ENCODE peak calls at places on chromosomes 1 and 21, in eight cellular contexts. U is suprapubic skin, B is lower lobe of right lung, H is AG10803, W is GM12878, V is fibroblast of lung, Q is cardiac fibroblast, P is WERI-Rb-1. T is an unnamed sample.

GRCh38 chr1:221829327-221830011 is 87.6 kb upstream of the DUSP10 start:
- DNase-seq in W (no peak), V (peak), P (no peak), H (peak), Q (peak), B (no peak), U (no peak), T (peak)

GRCh38 chr1:3156936-3157335 is 87.9 kb downstream of the PRDM16 start:
- DNase-seq in H (no peak), W (no peak), U (no peak), Q (no peak), B (no peak), P (peak), V (no peak), T (no peak)

GRCh38 chr1:160103658-160104519 is 5.5 kb upstream of the IGSF8 start:
- DNase-seq in H (no peak), B (no peak), W (no peak), U (no peak), P (no peak), V (no peak), Q (no peak), T (no peak)

GRCh38 chr1:223716302-223716862 is 4.0 kb downstream of the CAPN2 start:
- DNase-seq in W (peak), Q (no peak), B (peak), P (no peak), H (peak), U (no peak), V (no peak), T (no peak)

GRCh38 chr21:31557421-31557955 is 102.0 kb upstream of the SOD1 start:
- DNase-seq in U (no peak), H (no peak), P (peak), W (no peak), Q (no peak), V (no peak), B (no peak), T (no peak)

GRCh38 chr1:3268281-3268680 is 186.2 kb upstream of the ARHGEF16 start:
- DNase-seq in H (no peak), U (no peak), Q (no peak), P (no peak), W (no peak), B (no peak), V (no peak), T (no peak)

GRCh38 chr21:27586986-27587385 is 620.1 kb upstream of the ADAMTS5 start:
- DNase-seq in U (no peak), Q (no peak), H (peak), B (no peak), P (no peak), W (no peak), V (no peak), T (no peak)

GRCh38 chr1:66132324-66132723 is 339.6 kb downstream of the PDE4B start:
- DNase-seq in U (no peak), B (no peak), V (no peak), P (no peak), Q (no peak), W (no peak), H (no peak), T (no peak)

GRCh38 chr1:56534252-56534651 is 45.1 kb downstream of the PLPP3 start:
- DNase-seq in V (no peak), W (no peak), B (no peak), P (no peak), U (no peak), H (no peak), Q (no peak), T (no peak)

GRCh38 chr1:239997515-239998311 is 94.0 kb upstream of the FMN2 start:
- DNase-seq in H (no peak), Q (no peak), V (no peak), W (no peak), U (no peak), P (peak), B (no peak), T (no peak)

GRCh38 chr1:77468556-77468955 is 186.7 kb downstream of the AK5 start:
- DNase-seq in Q (no peak), P (no peak), W (no peak), H (no peak), U (no peak), V (no peak), B (no peak), T (no peak)

GRCh38 chr1:175472464-175472863 is 270.9 kb downstream of the TNR start:
- DNase-seq in Q (no peak), H (no peak), P (no peak), U (no peak), B (no peak), V (peak), W (no peak), T (no peak)

GRCh38 chr1:112436384-112437156 is 40.6 kb downstream of the CTTNBP2NL start:
- DNase-seq in W (no peak), B (no peak), H (no peak), V (no peak), Q (no peak), U (no peak), P (no peak), T (no peak)

GRCh38 chr1:95207223-95207935 is 26.6 kb upstream of the RWDD3 start:
- DNase-seq in W (no peak), Q (no peak), V (no peak), U (no peak), H (no peak), P (no peak), B (no peak), T (no peak)

GRCh38 chr21:24705201-24705600 is 902.1 kb downstream of the MRPL39 start:
- DNase-seq in B (no peak), P (no peak), H (no peak), Q (no peak), U (no peak), V (peak), W (no peak), T (no peak)

GRCh38 chr21:16082038-16082816 is 352.4 kb downstream of the USP25 start:
- DNase-seq in W (no peak), Q (peak), H (peak), P (no peak), U (no peak), V (peak), B (no peak), T (peak)

GRCh38 chr21:38455403-38455802 is 42.9 kb downstream of the ERG start:
- DNase-seq in V (no peak), P (no peak), Q (peak), B (no peak), W (no peak), H (peak), U (no peak), T (no peak)

GRCh38 chr21:42112223-42112622 is 41.1 kb downstream of the UMODL1 start:
- DNase-seq in B (no peak), W (no peak), V (no peak), U (no peak), Q (no peak), H (no peak), P (no peak), T (no peak)

GRCh38 chr21:20570824-20571232 is 427.4 kb upstream of the NCAM2 start:
- DNase-seq in Q (no peak), P (no peak), V (no peak), W (no peak), B (no peak), U (no peak), H (no peak), T (peak)

GRCh38 chr1:24929091-24929875 is 793 bp downstream of the RUNX3 start:
- DNase-seq in Q (no peak), U (no peak), H (peak), P (peak), B (peak), W (no peak), V (no peak), T (no peak)

GRCh38 chr1:32798679-32799416 is 18.3 kb downstream of the YARS1 start:
- DNase-seq in P (no peak), U (no peak), V (no peak), B (no peak), Q (no peak), W (peak), H (no peak), T (no peak)

GRCh38 chr1:214824758-214825157 is 221.8 kb downstream of the CENPF start:
- DNase-seq in Q (peak), P (no peak), H (peak), B (no peak), V (peak), U (no peak), W (no peak), T (peak)

GRCh38 chr1:214827883-214828282 is 224.9 kb downstream of the CENPF start:
- DNase-seq in V (no peak), U (no peak), P (no peak), Q (no peak), H (no peak), B (no peak), W (no peak), T (no peak)

GRCh38 chr1:214823311-214824117 is 220.5 kb downstream of the CENPF start:
- DNase-seq in V (no peak), B (no peak), U (no peak), P (peak), H (no peak), W (no peak), Q (no peak), T (no peak)
- TF ChIP-seq CTCF in V (no peak), B (no peak), U (no peak), P (peak), H (no peak), W (peak), Q (no peak), T (no peak)

GRCh38 chr21:36402339-36402738 is 17.1 kb downstream of the CHAF1B start:
- DNase-seq in V (no peak), B (no peak), Q (no peak), U (no peak), W (no peak), H (no peak), P (no peak), T (no peak)
- H3K4me3 ChIP-seq in V (no peak), B (no peak), Q (no peak), U (no peak), W (no peak), H (no peak), P (no peak), T (no peak)

GRCh38 chr21:46255166-46255565 is 26.6 kb upstream of the LSS start:
- DNase-seq in U (no peak), H (no peak), P (no peak), Q (no peak), W (no peak), B (no peak), V (no peak), T (no peak)

GRCh38 chr21:46255758-46256337 is 27.3 kb upstream of the LSS start:
- DNase-seq in H (no peak), V (no peak), Q (no peak), W (no peak), B (no peak), P (no peak), U (no peak), T (no peak)

GRCh38 chr21:46253610-46254124 is 25.1 kb upstream of the LSS start:
- DNase-seq in U (no peak), H (no peak), Q (peak), P (no peak), B (no peak), W (peak), V (peak), T (no peak)

GRCh38 chr21:46254208-46254975 is 25.8 kb upstream of the LSS start:
- DNase-seq in U (no peak), P (no peak), W (peak), B (no peak), V (no peak), H (no peak), Q (no peak), T (no peak)

DNA sequence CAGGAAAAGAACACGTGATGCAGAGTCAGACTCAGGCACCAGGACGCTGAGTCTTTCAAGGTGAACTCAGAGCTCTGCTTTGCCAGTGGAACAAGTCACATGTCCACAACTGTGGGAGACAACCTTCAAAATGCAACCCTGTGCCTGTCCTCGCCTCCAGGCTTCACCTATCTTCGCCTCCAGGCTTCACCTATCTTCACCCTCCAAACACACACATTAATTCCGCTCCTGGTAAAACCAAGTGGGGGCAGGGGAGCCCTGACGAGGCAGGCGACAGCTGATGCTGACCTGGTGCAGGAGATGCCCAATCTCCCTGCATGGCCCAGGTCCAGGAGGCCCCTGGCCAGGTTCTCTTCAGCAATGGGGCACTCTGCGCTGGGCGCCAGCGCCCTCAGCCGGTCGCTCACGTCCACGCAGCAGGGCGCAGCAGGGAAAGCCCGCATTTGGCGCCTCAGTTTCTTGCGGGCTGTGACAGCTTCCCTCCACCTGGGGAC is 28.0 kb upstream of the LSS start:
- DNase-seq in H (no peak), V (no peak), P (no peak), U (no peak), Q (no peak), B (no peak), W (no peak), T (no peak)
- TF ChIP-seq CTCF in H (no peak), V (no peak), P (peak), U (no peak), Q (no peak), B (no peak), W (no peak), T (no peak)

DNA sequence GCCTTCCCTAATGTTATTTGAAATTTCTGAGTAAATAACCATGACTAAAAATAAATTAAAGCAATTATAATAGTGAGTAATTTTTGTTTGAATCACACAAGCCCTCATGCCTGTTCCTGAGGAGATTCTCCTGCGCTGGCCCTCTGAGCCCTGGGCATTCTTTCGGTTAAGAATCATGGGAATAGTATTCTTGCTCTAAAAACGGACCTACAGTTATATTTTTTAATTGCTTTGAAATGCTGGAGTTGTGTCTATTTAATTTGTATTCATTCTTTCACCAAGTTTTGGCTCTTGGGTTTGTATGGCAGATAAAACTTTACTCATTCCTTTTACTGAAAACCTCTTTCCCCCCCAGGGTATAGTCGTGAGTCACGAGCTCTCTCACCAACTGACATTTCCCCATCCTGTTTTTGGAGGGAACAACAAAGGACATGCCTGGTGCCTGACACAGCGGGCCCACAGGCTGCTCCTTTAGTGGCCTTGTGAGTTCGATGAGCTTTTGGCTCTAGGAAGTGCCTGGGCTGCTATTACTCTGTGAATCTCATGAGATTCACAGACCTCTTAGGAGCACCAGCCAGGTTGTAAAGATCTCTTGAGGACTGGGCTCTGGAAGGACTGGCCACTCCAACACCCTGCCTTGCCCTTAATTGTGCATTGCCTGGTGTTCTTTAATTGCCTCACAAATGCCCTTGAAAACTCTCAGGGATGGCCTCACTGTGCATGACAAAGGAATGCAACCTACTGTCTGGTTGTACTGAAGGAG is 58.6 kb downstream of the DDR2 start:
- DNase-seq in Q (peak), P (no peak), U (peak), V (peak), W (no peak), B (no peak), H (peak), T (peak)
- H3K4me3 ChIP-seq in Q (no peak), P (no peak), U (no peak), V (no peak), W (no peak), B (no peak), H (no peak), T (no peak)